ENCODE peak calls at places on chromosomes 13 and 19, in six cellular contexts. N is stimulated activated CD4-positive, alpha-beta T cell treated with anti-CD3 and anti-CD28 coated beads, Interleukin-4, amount 100 ng/mL, for 4 hours; M is fibroblast of gingiva; Y is amniotic epithelial cell; Q is activated naive CD8-positive, alpha-beta T cell treated with anti-CD3 and anti-CD28 coated beads for 36 hours; K is astrocyte of the spinal cord. P is an unnamed sample.

GRCh38 chr19:23557381-23557780 is 129.6 kb downstream of the ZNF675 start:
- DNase-seq in Q (no peak), Y (no peak), M (no peak), K (no peak), N (no peak), P (no peak)

GRCh38 chr19:13404236-13404635 is 102.0 kb downstream of the CACNA1A start:
- DNase-seq in K (no peak), M (no peak), Q (no peak), N (no peak), Y (no peak), P (no peak)

GRCh38 chr19:12882589-12882988 is 1.3 kb upstream of the DNASE2 start:
- DNase-seq in K (no peak), N (no peak), Q (no peak), Y (no peak), M (no peak), P (no peak)

GRCh38 chr19:18416778-18417249 is 2.4 kb upstream of the SSBP4 start:
- DNase-seq in N (peak; percentile 69), M (peak; percentile 90), K (peak; percentile 91), Q (peak; percentile 81), Y (peak; percentile 85), P (peak; percentile 81)

GRCh38 chr19:57008432-57008831 is 111.4 kb upstream of the USP29 start:
- DNase-seq in Q (no peak), Y (no peak), K (no peak), N (no peak), M (no peak), P (no peak)

GRCh38 chr19:54395685-54396084 is 19.6 kb upstream of the TTYH1 start:
- DNase-seq in Y (no peak), Q (no peak), K (no peak), M (no peak), N (no peak), P (no peak)

GRCh38 chr13:52845334-52845761 is 3.1 kb downstream of the PCDH8 start:
- DNase-seq in N (no peak), Q (peak; percentile 6), K (no peak), M (no peak), Y (no peak), P (no peak)

GRCh38 chr19:44204772-44205171 is 7.6 kb upstream of the ZNF227 start:
- DNase-seq in M (no peak), K (no peak), N (no peak), Q (no peak), Y (no peak), P (no peak)

GRCh38 chr19:50518091-50519005 is 4.6 kb upstream of the ASPDH start:
- DNase-seq in K (no peak), Q (no peak), Y (no peak), M (no peak), N (no peak), P (no peak)

GRCh38 chr19:47095707-47096704 is 17.6 kb downstream of the ZC3H4 start:
- DNase-seq in Q (no peak), K (peak; percentile 39), N (no peak), M (peak; percentile 51), Y (peak; percentile 41), P (peak; percentile 91)

GRCh38 chr19:46875657-46876056 is 14.9 kb downstream of the ARHGAP35 start:
- DNase-seq in N (no peak), M (no peak), Y (no peak), Q (no peak), K (no peak), P (no peak)

GRCh38 chr19:46015961-46016425 is 6.9 kb downstream of the PGLYRP1 start:
- DNase-seq in M (no peak), Y (no peak), N (peak; percentile 40), Q (peak; percentile 49), K (no peak), P (no peak)